ENCODE peak calls at places on chromosomes 4 and X, in nine cellular contexts. Q, K, I, T, O, F, S, B and P are unnamed samples.

GRCh38 chr4:82555279-82555678 is 6.5 kb downstream of the TMEM150C start:
- DNase-seq in Q (no peak), K (no peak), I (no peak), T (no peak), O (no peak), F (no peak), S (no peak), B (no peak), P (no peak)

GRCh38 chrX:93346309-93346708 is 327.1 kb downstream of the NAP1L3 start:
- DNase-seq in Q (no peak), K (no peak), I (no peak), T (no peak), O (no peak), F (no peak), S (no peak), B (no peak), P (no peak)

GRCh38 chrX:74080165-74080564 is 223.8 kb upstream of the ZCCHC13 start:
- DNase-seq in Q (no peak), K (no peak), I (no peak), T (no peak), O (no peak), F (no peak), S (no peak), B (no peak), P (no peak)

GRCh38 chr4:39025552-39026085 is 6.6 kb downstream of the TMEM156 start:
- DNase-seq in Q (no peak), K (no peak), I (peak), T (no peak), O (no peak), F (no peak), S (no peak), B (no peak), P (no peak)

GRCh38 chr4:30839583-30840520 is 119.7 kb downstream of the PCDH7 start:
- DNase-seq in Q (no peak), K (no peak), I (peak), T (no peak), O (no peak), F (peak), S (no peak), B (no peak), P (no peak)

GRCh38 chr4:81472249-81473085 is 760 bp upstream of the RASGEF1B start:
- DNase-seq in Q (no peak), K (peak), I (no peak), T (peak), O (no peak), F (no peak), S (no peak), B (peak), P (no peak)

GRCh38 chr4:111475001-111475400 is 670.3 kb upstream of the FAM241A start:
- DNase-seq in Q (no peak), K (no peak), I (no peak), T (no peak), O (no peak), F (peak), S (no peak), B (no peak), P (no peak)

GRCh38 chrX:1649623-1650022 is 34.8 kb downstream of the ASMT start:
- DNase-seq in Q (no peak), K (no peak), I (no peak), T (no peak), O (no peak), F (no peak), S (no peak), B (no peak), P (no peak)

GRCh38 chrX:11913001-11913400 is 155.0 kb downstream of the MSL3 start:
- DNase-seq in Q (no peak), K (no peak), I (no peak), T (no peak), O (no peak), F (no peak), S (no peak), B (no peak), P (no peak)

GRCh38 chr4:35151816-35152572 is 1092.3 kb downstream of the ARAP2 start:
- DNase-seq in Q (no peak), K (no peak), I (no peak), T (no peak), O (no peak), F (peak), S (no peak), B (no peak), P (no peak)

GRCh38 chr4:11842620-11843263 is 414.0 kb upstream of the HS3ST1 start:
- DNase-seq in Q (no peak), K (no peak), I (no peak), T (no peak), O (no peak), F (no peak), S (no peak), B (no peak), P (no peak)

GRCh38 chr4:185966549-185966948 is 102.4 kb upstream of the TLR3 start:
- DNase-seq in Q (no peak), K (no peak), I (no peak), T (no peak), O (no peak), F (no peak), S (no peak), B (no peak), P (no peak)

GRCh38 chr4:85672959-85673358 is 198.0 kb downstream of the ARHGAP24 start:
- DNase-seq in Q (no peak), K (no peak), I (no peak), T (no peak), O (no peak), F (no peak), S (no peak), B (no peak), P (no peak)

GRCh38 chr4:140315970-140316369 is 57.5 kb upstream of the SCOC start:
- DNase-seq in Q (no peak), K (no peak), I (no peak), T (no peak), O (no peak), F (no peak), S (no peak), B (no peak), P (no peak)

GRCh38 chrX:46573896-46574336 is 351 bp downstream of the CHST7 start:
- DNase-seq in Q (no peak), K (peak), I (peak), T (peak), O (peak), F (no peak), S (no peak), B (peak), P (peak)

GRCh38 chrX:118459494-118459893 is 36.1 kb upstream of the DOCK11 start:
- DNase-seq in Q (peak), K (no peak), I (peak), T (no peak), O (no peak), F (no peak), S (no peak), B (no peak), P (no peak)

GRCh38 chr4:158065176-158065575 is 107.6 kb downstream of the GASK1B start:
- DNase-seq in Q (no peak), K (no peak), I (no peak), T (no peak), O (no peak), F (no peak), S (no peak), B (no peak), P (no peak)

GRCh38 chr4:128388352-128388630 is 100.7 kb upstream of the PGRMC2 start:
- DNase-seq in Q (no peak), K (no peak), I (no peak), T (no peak), O (no peak), F (no peak), S (no peak), B (no peak), P (no peak)

GRCh38 chr4:2962099-2962455 is 1.1 kb downstream of the NOP14 start:
- DNase-seq in Q (no peak), K (peak), I (peak), T (no peak), O (no peak), F (no peak), S (no peak), B (no peak), P (no peak)

DNA sequence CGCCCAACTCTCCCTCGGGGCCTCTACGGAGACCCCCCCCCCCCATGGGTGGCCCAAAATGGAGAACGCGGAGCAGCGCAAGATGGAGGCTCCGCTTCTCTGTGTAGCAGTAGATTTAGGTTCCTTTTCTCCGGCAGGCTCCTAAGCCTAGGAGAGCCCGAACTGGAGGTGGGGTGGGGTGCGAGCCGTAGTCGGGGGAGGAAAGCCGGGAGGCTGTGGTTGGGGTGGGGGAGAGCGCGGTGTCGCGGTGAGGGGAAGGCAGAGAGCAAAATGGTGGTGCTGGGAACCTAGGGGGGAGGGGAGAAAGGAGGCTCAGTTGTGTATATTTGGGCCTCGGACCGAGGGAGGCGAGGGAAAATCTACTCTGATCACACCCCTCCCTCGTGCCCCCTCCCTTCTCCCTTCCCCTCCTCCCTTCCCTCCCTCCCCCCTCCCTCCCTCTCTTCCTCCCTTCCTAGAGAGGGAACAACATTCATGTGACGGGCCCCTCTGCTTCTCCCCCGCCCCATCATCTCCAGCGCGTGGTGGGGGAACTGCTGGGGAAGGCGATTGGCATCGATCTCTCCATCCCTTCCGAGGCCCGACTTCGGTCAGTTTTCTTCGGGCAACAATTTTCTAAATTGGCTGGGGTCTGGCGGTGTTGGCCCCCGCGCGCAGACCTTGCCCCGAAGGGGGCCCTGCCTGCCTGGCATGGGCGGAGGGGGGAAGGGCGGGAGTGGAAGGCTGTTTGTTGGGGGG is at the start of gene STAG2:
- DNase-seq in Q (no peak), K (peak), I (peak), T (peak), O (peak), F (peak), S (peak), B (peak), P (no peak)
- TF ChIP-seq POLR2A in Q (peak), K (no peak), I (no peak), T (peak), O (no peak), F (no peak), S (no peak), B (no peak), P (no peak)

GRCh38 chr4:77621254-77621653 is 15.6 kb downstream of the CXCL13 start:
- DNase-seq in Q (no peak), K (no peak), I (no peak), T (no peak), O (no peak), F (no peak), S (no peak), B (no peak), P (no peak)
- TF ChIP-seq POLR2AphosphoS5 in Q (no peak), K (no peak), I (no peak), T (no peak), O (no peak), F (no peak), S (no peak), B (no peak), P (no peak)

GRCh38 chrX:48590203-48591103 is 6.8 kb upstream of the WDR13 start:
- DNase-seq in Q (no peak), K (no peak), I (peak), T (no peak), O (no peak), F (no peak), S (no peak), B (no peak), P (no peak)
- TF ChIP-seq POLR2A in Q (no peak), K (no peak), I (no peak), T (no peak), O (no peak), F (no peak), S (no peak), B (no peak), P (no peak)

GRCh38 chrX:119693996-119694451 is 1.1 kb upstream of the SEPTIN6 start:
- DNase-seq in Q (no peak), K (peak), I (no peak), T (no peak), O (peak), F (no peak), S (no peak), B (no peak), P (peak)

GRCh38 chrX:119695535-119696050 is 2.6 kb upstream of the SEPTIN6 start:
- DNase-seq in Q (no peak), K (no peak), I (no peak), T (no peak), O (no peak), F (no peak), S (no peak), B (no peak), P (no peak)

GRCh38 chrX:119693032-119693995 is at the start of gene SEPTIN6:
- DNase-seq in Q (peak), K (peak), I (peak), T (peak), O (peak), F (peak), S (no peak), B (peak), P (peak)

GRCh38 chrX:119696251-119696890 is 3.4 kb upstream of the SEPTIN6 start:
- DNase-seq in Q (no peak), K (no peak), I (no peak), T (no peak), O (no peak), F (no peak), S (no peak), B (no peak), P (no peak)

DNA sequence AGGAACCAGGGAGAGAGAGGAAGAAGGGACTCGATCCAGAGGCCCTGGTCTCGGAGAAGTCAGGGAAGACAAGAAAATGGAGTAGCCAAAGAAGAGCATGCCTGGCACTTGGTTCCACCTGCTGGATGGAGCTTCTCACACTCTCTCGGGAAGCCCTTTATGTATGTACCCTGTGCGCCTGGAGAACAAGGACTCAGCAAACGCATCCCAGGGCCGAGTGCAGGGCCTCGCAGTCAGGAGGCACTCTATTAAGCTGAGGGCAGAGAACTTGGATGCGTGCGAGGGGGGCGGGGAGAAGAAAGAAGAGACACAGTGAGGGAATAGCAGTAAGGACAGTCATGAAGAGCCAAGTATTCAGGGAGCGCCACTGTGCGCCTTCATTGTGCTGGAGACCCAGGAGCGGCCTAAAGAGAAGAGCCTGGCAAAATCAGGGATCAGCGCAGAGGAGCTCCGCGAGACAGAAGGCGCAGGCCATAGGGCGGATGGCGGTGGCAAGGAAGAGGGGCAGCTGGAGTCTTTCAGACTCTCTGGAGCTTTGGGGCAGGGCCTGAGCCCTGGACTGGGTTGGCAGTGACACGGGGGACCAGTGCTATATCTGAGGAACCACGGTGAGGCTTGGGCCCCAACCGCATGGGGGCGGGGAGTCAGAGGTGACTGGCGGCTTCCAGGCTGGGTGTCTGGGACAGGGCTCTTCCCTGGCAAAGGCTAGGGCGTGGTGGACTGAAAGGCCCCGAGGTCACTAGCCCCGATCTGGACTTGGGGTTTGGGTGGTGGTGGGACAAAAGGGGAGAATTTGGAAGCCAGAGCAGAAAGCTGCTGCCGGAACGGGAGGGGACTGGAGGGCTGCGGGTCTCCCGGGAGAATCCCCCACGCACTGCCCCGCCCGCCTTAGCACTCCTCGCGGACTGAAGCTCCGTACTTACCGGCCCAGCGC is 1.9 kb upstream of the SEPTIN6 start:
- DNase-seq in Q (no peak), K (peak), I (no peak), T (peak), O (no peak), F (no peak), S (no peak), B (no peak), P (no peak)
- TF ChIP-seq POLR2AphosphoS5 in Q (no peak), K (no peak), I (no peak), T (no peak), O (no peak), F (no peak), S (no peak), B (no peak), P (no peak)

GRCh38 chrX:283115-283845 is 2.1 kb downstream of the PLCXD1 start:
- DNase-seq in Q (peak), K (peak), I (peak), T (peak), O (peak), F (peak), S (peak), B (peak), P (peak)
- TF ChIP-seq POLR2A in Q (peak), K (no peak), I (peak), T (no peak), O (no peak), F (no peak), S (no peak), B (no peak), P (no peak)

GRCh38 chr4:24573582-24573981 is 10.8 kb downstream of the DHX15 start:
- DNase-seq in Q (no peak), K (no peak), I (no peak), T (no peak), O (no peak), F (no peak), S (no peak), B (no peak), P (no peak)
- TF ChIP-seq POLR2AphosphoS5 in Q (no peak), K (no peak), I (no peak), T (no peak), O (no peak), F (no peak), S (no peak), B (no peak), P (no peak)

GRCh38 chr4:4308800-4309441 is 18.9 kb downstream of the ZBTB49 start:
- DNase-seq in Q (no peak), K (no peak), I (no peak), T (no peak), O (no peak), F (no peak), S (no peak), B (no peak), P (peak)
- TF ChIP-seq POLR2A in Q (no peak), K (no peak), I (no peak), T (no peak), O (no peak), F (no peak), S (no peak), B (no peak), P (no peak)

GRCh38 chr4:87849612-87850011 is 16.8 kb downstream of the MEPE start:
- DNase-seq in Q (no peak), K (no peak), I (no peak), T (no peak), O (no peak), F (no peak), S (no peak), B (no peak), P (no peak)
- TF ChIP-seq POLR2AphosphoS5 in Q (no peak), K (no peak), I (no peak), T (no peak), O (no peak), F (no peak), S (no peak), B (no peak), P (no peak)